ENCODE peak calls at places on chromosomes 3 and 15, in six cellular contexts. T is skeletal muscle cell, J is GM23248, O is IMR-90, P is astrocyte of the spinal cord, R is foreskin fibroblast. S is an unnamed sample.
A peak's percentile ranks its signal among the peaks of the same experiment; 100 is the strongest.

GRCh38 chr3:16536996-16537395 is 23.5 kb upstream of the RFTN1 start:
- DNase-seq in J (no peak), R (no peak), O (no peak), T (no peak), P (no peak), S (no peak)

GRCh38 chr3:51974963-51975856 is at the start of gene ABHD14A:
- DNase-seq in P (peak; percentile 47), J (peak; percentile 88), O (peak; percentile 55), R (peak; percentile 88), T (no peak), S (no peak)

GRCh38 chr3:16303037-16303436 is 38.0 kb downstream of the OXNAD1 start:
- DNase-seq in O (no peak), J (no peak), R (no peak), P (no peak), T (no peak), S (no peak)

GRCh38 chr3:142664819-142665218 is 59.0 kb upstream of the TRPC1 start:
- DNase-seq in T (no peak), O (no peak), R (no peak), P (no peak), J (no peak), S (no peak)

GRCh38 chr3:137099336-137099735 is 141.6 kb downstream of the IL20RB start:
- DNase-seq in P (no peak), J (no peak), O (no peak), T (no peak), R (no peak), S (no peak)

GRCh38 chr3:111729087-111729846 is 129.8 kb upstream of the PHLDB2 start:
- DNase-seq in T (peak; percentile 85), P (peak; percentile 94), J (peak; percentile 80), O (peak; percentile 87), R (peak; percentile 98), S (no peak)

GRCh38 chr15:96947830-96948229 is 617.3 kb downstream of the NR2F2 start:
- DNase-seq in P (peak; percentile 3), T (no peak), R (no peak), J (no peak), O (no peak), S (no peak)

GRCh38 chr15:81529444-81529950 is 155.5 kb upstream of the TMC3 start:
- DNase-seq in O (no peak), R (peak; percentile 25), J (peak; percentile 5), P (no peak), T (no peak), S (no peak)

GRCh38 chr15:40543082-40543481 is 21.8 kb downstream of the CCDC32 start:
- DNase-seq in P (no peak), T (no peak), J (no peak), R (no peak), O (no peak), S (no peak)

DNA sequence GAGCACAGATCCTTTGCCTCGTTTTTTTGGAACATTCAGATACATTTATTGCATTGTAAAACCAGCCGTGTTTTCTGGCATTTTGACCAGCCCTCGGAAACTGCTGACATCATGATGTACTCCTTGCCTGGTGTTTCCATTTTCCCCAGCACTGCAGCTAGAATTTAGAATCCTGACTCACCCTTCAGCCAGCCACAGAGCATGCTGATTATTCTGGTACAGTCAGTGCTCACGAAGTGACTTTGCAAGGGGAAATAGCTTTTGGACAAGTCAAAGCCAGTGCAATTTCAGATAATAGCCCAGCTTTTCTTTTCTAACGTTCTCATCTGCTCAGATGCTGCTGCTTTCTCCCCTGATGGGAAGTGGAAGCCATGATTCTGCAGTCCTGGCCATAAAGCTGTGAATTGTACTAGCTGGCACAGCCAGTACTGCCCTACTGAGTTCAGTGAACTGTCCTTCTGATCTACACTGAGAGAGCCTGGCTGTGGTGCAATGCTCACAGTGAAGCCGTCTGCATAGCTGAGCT is 12.1 kb upstream of the CNBP start:
- DNase-seq in O (peak; percentile 96), J (peak; percentile 97), R (peak; percentile 96), P (peak; percentile 96), T (peak; percentile 83), S (peak; percentile 73)
- H3K4me3 ChIP-seq in O (peak overlapping the region; percentile 41), J (peak overlapping the region; percentile 56), R (peak overlapping the region; percentile 16), P (peak overlapping the region; percentile 10), T (peak overlapping the region; percentile 30), S (no peak overlapping the region)

GRCh38 chr3:58470363-58471024 is 21.4 kb upstream of the KCTD6 start:
- DNase-seq in J (no peak), P (no peak), R (no peak), T (no peak), O (no peak), S (no peak)
- H3K4me3 ChIP-seq in J (no peak overlapping the region), P (no peak overlapping the region), R (no peak overlapping the region), T (no peak overlapping the region), O (no peak overlapping the region), S (no peak overlapping the region)

GRCh38 chr3:58209933-58210332 is 839 bp downstream of the DNASE1L3 start:
- DNase-seq in P (no peak), O (no peak), J (no peak), T (no peak), R (no peak), S (no peak)
- H3K4me3 ChIP-seq in P (no peak overlapping the region), O (no peak overlapping the region), J (no peak overlapping the region), T (no peak overlapping the region), R (no peak overlapping the region), S (no peak overlapping the region)

GRCh38 chr15:92843819-92844218 is 56.3 kb upstream of the CHD2 start:
- DNase-seq in P (no peak), T (no peak), J (no peak), O (no peak), R (no peak), S (no peak)

GRCh38 chr15:92847841-92848240 is 52.3 kb upstream of the CHD2 start:
- DNase-seq in R (no peak), J (no peak), O (no peak), T (no peak), P (no peak), S (no peak)

GRCh38 chr15:92846716-92847115 is 53.4 kb upstream of the CHD2 start:
- DNase-seq in T (no peak), O (peak; percentile 75), J (peak; percentile 46), R (peak; percentile 43), P (peak; percentile 15), S (no peak)

GRCh38 chr15:92843326-92843725 is 56.8 kb upstream of the CHD2 start:
- DNase-seq in R (no peak), P (no peak), T (no peak), J (no peak), O (no peak), S (no peak)

DNA sequence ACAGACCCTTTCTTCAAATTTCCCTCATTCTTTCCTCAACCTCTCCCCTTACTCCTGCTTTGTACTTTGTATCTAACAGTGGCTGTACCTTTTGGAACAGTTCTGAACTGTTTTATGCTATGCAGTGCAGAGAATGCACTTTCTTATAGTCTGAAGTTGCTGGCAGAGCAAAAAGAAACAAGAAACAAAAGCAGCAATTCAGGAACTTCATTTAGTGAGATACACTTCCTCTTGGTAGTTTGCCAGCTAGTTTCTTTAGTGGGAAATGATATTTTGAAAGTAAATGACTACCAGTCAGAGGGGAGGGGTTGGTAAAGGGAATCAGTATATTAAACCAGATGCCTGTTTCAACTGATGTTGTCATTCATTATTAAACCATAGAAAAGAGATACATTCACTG is 55.0 kb upstream of the CHD2 start:
- DNase-seq in T (no peak), O (peak; percentile 58), P (peak; percentile 45), R (peak; percentile 71), J (peak; percentile 60), S (peak; percentile 39)
- H3K4me3 ChIP-seq in T (no peak overlapping the region), O (no peak overlapping the region), P (no peak overlapping the region), R (no peak overlapping the region), J (no peak overlapping the region), S (no peak overlapping the region)

GRCh38 chr15:31776039-31776438 is 254.3 kb upstream of the CHRNA7 start:
- DNase-seq in T (no peak), P (no peak), O (no peak), J (no peak), R (no peak), S (no peak)

GRCh38 chr15:31768055-31768454 is 262.3 kb upstream of the CHRNA7 start:
- DNase-seq in J (no peak), R (no peak), O (no peak), P (no peak), T (no peak), S (no peak)

GRCh38 chr15:31774045-31774444 is 256.3 kb upstream of the CHRNA7 start:
- DNase-seq in J (no peak), R (no peak), O (no peak), T (no peak), P (no peak), S (no peak)
- H3K4me3 ChIP-seq in J (no peak overlapping the region), R (no peak overlapping the region), O (no peak overlapping the region), T (no peak overlapping the region), P (no peak overlapping the region), S (no peak overlapping the region)